ENCODE peak calls at places on chromosomes 3 and 15, in four cellular contexts. One of them, this sample, is unnamed.

GRCh38 chr3:133188996-133189395 is 150.8 kb downstream of the TMEM108 start:
- DNase-seq in CD8-positive, alpha-beta T cell: no peak
- DNase-seq in heart right ventricle: no peak
- DNase-seq in endothelial cell of umbilical vein: no peak
- DNase-seq in this sample: no peak

GRCh38 chr15:42194502-42194901 is 13.6 kb downstream of the VPS39 start:
- DNase-seq in CD8-positive, alpha-beta T cell: no peak
- DNase-seq in heart right ventricle: no peak
- DNase-seq in endothelial cell of umbilical vein: no peak
- DNase-seq in this sample: no peak

GRCh38 chr3:192570757-192571156 is 156.6 kb downstream of the FGF12 start:
- DNase-seq in heart right ventricle: peak; percentile 38
- DNase-seq in CD8-positive, alpha-beta T cell: no peak
- DNase-seq in endothelial cell of umbilical vein: no peak
- DNase-seq in this sample: peak; percentile 14

GRCh38 chr15:50059883-50060282 is 59.1 kb downstream of the ATP8B4 start:
- DNase-seq in heart right ventricle: no peak
- DNase-seq in endothelial cell of umbilical vein: no peak
- DNase-seq in CD8-positive, alpha-beta T cell: no peak
- DNase-seq in this sample: no peak

GRCh38 chr15:26113296-26113695 is 250.2 kb upstream of the ATP10A start:
- DNase-seq in endothelial cell of umbilical vein: no peak
- DNase-seq in heart right ventricle: no peak
- DNase-seq in CD8-positive, alpha-beta T cell: no peak
- DNase-seq in this sample: no peak

GRCh38 chr15:38370079-38370478 is 83.8 kb upstream of the FAM98B start:
- DNase-seq in heart right ventricle: no peak
- DNase-seq in CD8-positive, alpha-beta T cell: no peak
- DNase-seq in endothelial cell of umbilical vein: no peak
- DNase-seq in this sample: no peak

GRCh38 chr15:22839046-22839705 is 710 bp downstream of the NIPA2 start:
- DNase-seq in CD8-positive, alpha-beta T cell: no peak
- DNase-seq in endothelial cell of umbilical vein: peak; percentile 36
- DNase-seq in heart right ventricle: no peak
- DNase-seq in this sample: peak; percentile 23

GRCh38 chr3:45084820-45085816 is 59.0 kb downstream of the CLEC3B start:
- DNase-seq in heart right ventricle: no peak
- DNase-seq in CD8-positive, alpha-beta T cell: no peak
- DNase-seq in endothelial cell of umbilical vein: no peak
- DNase-seq in this sample: no peak

GRCh38 chr3:51963951-51964451 is 3.3 kb downstream of the PCBP4 start:
- DNase-seq in heart right ventricle: no peak
- DNase-seq in CD8-positive, alpha-beta T cell: no peak
- DNase-seq in endothelial cell of umbilical vein: no peak
- DNase-seq in this sample: no peak

GRCh38 chr3:38164136-38164965 is 986 bp upstream of the OXSR1 start:
- DNase-seq in CD8-positive, alpha-beta T cell: no peak
- DNase-seq in endothelial cell of umbilical vein: no peak
- DNase-seq in heart right ventricle: no peak
- DNase-seq in this sample: peak; percentile 27

GRCh38 chr3:12440927-12441326 is 43.4 kb upstream of the TSEN2 start:
- DNase-seq in CD8-positive, alpha-beta T cell: no peak
- DNase-seq in heart right ventricle: peak; percentile 59
- DNase-seq in endothelial cell of umbilical vein: no peak
- DNase-seq in this sample: no peak

DNA sequence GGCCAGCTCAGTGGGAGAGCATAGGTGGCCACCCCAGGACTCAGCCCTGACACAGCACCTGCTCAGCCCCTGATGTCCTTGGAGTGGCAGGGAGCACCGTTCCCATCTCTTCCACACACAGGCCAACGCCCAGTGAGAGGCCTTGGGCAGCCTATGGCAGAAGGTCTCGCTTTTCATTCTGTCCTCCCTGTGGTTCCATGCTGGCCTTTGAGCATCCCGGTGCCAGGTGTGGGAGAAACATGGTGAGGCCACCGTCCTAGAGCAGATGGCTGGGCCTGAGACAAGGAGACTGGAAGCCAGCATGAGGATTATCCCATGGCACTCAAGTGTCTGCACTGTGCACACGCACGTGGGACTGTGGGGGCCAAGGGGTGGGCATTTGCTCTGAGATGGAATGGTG is 25.1 kb downstream of the ADCY5 start:
- DNase-seq in CD8-positive, alpha-beta T cell: no peak
- DNase-seq in heart right ventricle: no peak
- DNase-seq in endothelial cell of umbilical vein: no peak
- DNase-seq in this sample: no peak
- H3K27me3 ChIP-seq in CD8-positive, alpha-beta T cell: no peaks in the 10 kb centered on the region
- H3K27me3 ChIP-seq in heart right ventricle: no peaks in the 10 kb centered on the region
- H3K27me3 ChIP-seq in endothelial cell of umbilical vein: no peaks in the 10 kb centered on the region
- H3K27me3 ChIP-seq in this sample: no peaks in the 10 kb centered on the region

GRCh38 chr15:67825880-67826716 is 789 bp downstream of the SKOR1 start:
- DNase-seq in heart right ventricle: no peak
- DNase-seq in endothelial cell of umbilical vein: no peak
- DNase-seq in CD8-positive, alpha-beta T cell: no peak
- DNase-seq in this sample: no peak
- H3K27me3 ChIP-seq in heart right ventricle: peaks cover 100% of the 10 kb centered on the region
- H3K27me3 ChIP-seq in endothelial cell of umbilical vein: peaks cover 98% of the 10 kb centered on the region
- H3K27me3 ChIP-seq in CD8-positive, alpha-beta T cell: peaks cover 58% of the 10 kb centered on the region
- H3K27me3 ChIP-seq in this sample: peaks cover 57% of the 10 kb centered on the region

GRCh38 chr3:181713673-181714270 is 2.0 kb downstream of the SOX2 start:
- DNase-seq in heart right ventricle: no peak
- DNase-seq in CD8-positive, alpha-beta T cell: no peak
- DNase-seq in endothelial cell of umbilical vein: no peak
- DNase-seq in this sample: no peak

GRCh38 chr3:181716916-181717315 is 5.2 kb downstream of the SOX2 start:
- DNase-seq in endothelial cell of umbilical vein: no peak
- DNase-seq in CD8-positive, alpha-beta T cell: no peak
- DNase-seq in heart right ventricle: no peak
- DNase-seq in this sample: no peak

GRCh38 chr3:181717505-181717904 is 5.8 kb downstream of the SOX2 start:
- DNase-seq in CD8-positive, alpha-beta T cell: no peak
- DNase-seq in endothelial cell of umbilical vein: no peak
- DNase-seq in heart right ventricle: no peak
- DNase-seq in this sample: no peak

GRCh38 chr3:181713300-181713647 is 1.5 kb downstream of the SOX2 start:
- DNase-seq in endothelial cell of umbilical vein: no peak
- DNase-seq in CD8-positive, alpha-beta T cell: no peak
- DNase-seq in heart right ventricle: no peak
- DNase-seq in this sample: no peak

GRCh38 chr3:181715601-181716340 is 4.0 kb downstream of the SOX2 start:
- DNase-seq in endothelial cell of umbilical vein: no peak
- DNase-seq in heart right ventricle: no peak
- DNase-seq in CD8-positive, alpha-beta T cell: no peak
- DNase-seq in this sample: no peak
- H3K27me3 ChIP-seq in endothelial cell of umbilical vein: peaks cover 14% of the 10 kb centered on the region
- H3K27me3 ChIP-seq in heart right ventricle: peaks cover 100% of the 10 kb centered on the region
- H3K27me3 ChIP-seq in CD8-positive, alpha-beta T cell: peaks cover 66% of the 10 kb centered on the region
- H3K27me3 ChIP-seq in this sample: peaks cover 4% of the 10 kb centered on the region

DNA sequence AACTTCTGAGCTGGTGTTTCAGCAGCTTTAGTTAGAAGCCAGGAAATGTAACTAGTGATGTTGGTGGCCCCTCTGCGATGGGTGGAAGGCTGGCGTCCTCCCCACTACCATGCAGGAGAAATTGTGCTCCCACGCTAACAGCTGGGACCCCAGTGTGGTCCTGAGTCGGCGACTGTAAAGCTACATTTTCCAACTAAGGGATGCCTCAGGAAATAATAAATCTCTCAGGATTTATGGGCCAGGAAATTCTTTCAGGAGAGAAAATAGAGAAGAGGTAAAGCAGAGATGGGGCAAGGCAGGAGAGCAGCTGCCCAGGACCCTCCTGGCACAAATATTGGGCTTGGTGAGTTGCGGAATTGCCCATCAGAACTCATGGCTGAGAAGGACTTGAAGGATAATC is 186.9 kb downstream of the OPA1 start:
- DNase-seq in heart right ventricle: no peak
- DNase-seq in CD8-positive, alpha-beta T cell: no peak
- DNase-seq in endothelial cell of umbilical vein: no peak
- DNase-seq in this sample: no peak
- H3K27me3 ChIP-seq in heart right ventricle: peaks cover 72% of the 10 kb centered on the region
- H3K27me3 ChIP-seq in CD8-positive, alpha-beta T cell: no peaks in the 10 kb centered on the region
- H3K27me3 ChIP-seq in endothelial cell of umbilical vein: peaks cover 19% of the 10 kb centered on the region
- H3K27me3 ChIP-seq in this sample: no peaks in the 10 kb centered on the region

GRCh38 chr15:77720155-77720554 is 87.4 kb upstream of the LINGO1 start:
- DNase-seq in endothelial cell of umbilical vein: no peak
- DNase-seq in CD8-positive, alpha-beta T cell: no peak
- DNase-seq in heart right ventricle: no peak
- DNase-seq in this sample: no peak
- H3K27me3 ChIP-seq in endothelial cell of umbilical vein: no peaks in the 10 kb centered on the region
- H3K27me3 ChIP-seq in CD8-positive, alpha-beta T cell: no peaks in the 10 kb centered on the region
- H3K27me3 ChIP-seq in heart right ventricle: peaks cover 27% of the 10 kb centered on the region
- H3K27me3 ChIP-seq in this sample: no peaks in the 10 kb centered on the region

GRCh38 chr15:94951538-94951937 is 720.2 kb downstream of the MCTP2 start:
- DNase-seq in heart right ventricle: no peak
- DNase-seq in endothelial cell of umbilical vein: no peak
- DNase-seq in CD8-positive, alpha-beta T cell: no peak
- DNase-seq in this sample: no peak
- H3K27me3 ChIP-seq in heart right ventricle: no peaks in the 10 kb centered on the region
- H3K27me3 ChIP-seq in endothelial cell of umbilical vein: no peaks in the 10 kb centered on the region
- H3K27me3 ChIP-seq in CD8-positive, alpha-beta T cell: no peaks in the 10 kb centered on the region
- H3K27me3 ChIP-seq in this sample: no peaks in the 10 kb centered on the region

This sample was measured in small intestine.